ENCODE peak calls at places on chromosomes 6 and 20, in ten cellular contexts. X is PC-9; I is spleen; U is H1; Z is SJSA1; D is esophagus squamous epithelium; N is CD4-positive, alpha-beta T cell; G is hepatocyte; O is CD8-positive, alpha-beta T cell; C is lower lobe of right lung. S is an unnamed sample.

GRCh38 chr6:144978208-144978607 is 693.1 kb downstream of the UTRN start:
- DNase-seq in X (no peak), I (no peak), U (no peak), Z (no peak), D (no peak), N (no peak), G (no peak), O (no peak), C (no peak), S (no peak)

GRCh38 chr6:18429655-18430054 is 42.5 kb downstream of the RNF144B start:
- DNase-seq in X (no peak), I (no peak), U (no peak), Z (no peak), D (no peak), N (no peak), G (no peak), O (no peak), C (no peak), S (no peak)

GRCh38 chr6:39426057-39426592 is 103.6 kb upstream of the KCNK16 start:
- DNase-seq in X (peak; percentile 27), I (no peak), U (no peak), Z (peak; percentile 91), D (no peak), N (no peak), G (no peak), O (no peak), C (no peak), S (no peak)

GRCh38 chr20:50339196-50339901 is 148.7 kb downstream of the CEBPB start:
- DNase-seq in X (no peak), I (peak; percentile 55), U (no peak), Z (peak; percentile 36), D (no peak), N (no peak), G (no peak), O (no peak), C (no peak), S (no peak)

GRCh38 chr6:20670750-20671149 is 136.5 kb downstream of the CDKAL1 start:
- DNase-seq in X (no peak), I (no peak), U (no peak), Z (no peak), D (no peak), N (no peak), G (no peak), O (no peak), C (no peak), S (no peak)

GRCh38 chr6:34151321-34152041 is 5.6 kb upstream of the GRM4 start:
- DNase-seq in X (no peak), I (peak; percentile 56), U (no peak), Z (no peak), D (no peak), N (no peak), G (peak; percentile 50), O (no peak), C (no peak), S (no peak)

GRCh38 chr20:51510961-51511360 is 31.6 kb downstream of the NFATC2 start:
- DNase-seq in X (no peak), I (no peak), U (no peak), Z (no peak), D (no peak), N (no peak), G (no peak), O (no peak), C (no peak), S (no peak)

GRCh38 chr20:4781637-4782349 is 60.1 kb downstream of the PRND start:
- DNase-seq in X (no peak), I (no peak), U (no peak), Z (no peak), D (no peak), N (no peak), G (no peak), O (no peak), C (no peak), S (no peak)

GRCh38 chr6:136522636-136523035 is 27.6 kb downstream of the MAP7 start:
- DNase-seq in X (no peak), I (no peak), U (no peak), Z (no peak), D (no peak), N (no peak), G (no peak), O (no peak), C (no peak), S (no peak)

GRCh38 chr6:154537486-154537885 is 27.0 kb upstream of the CNKSR3 start:
- DNase-seq in X (no peak), I (no peak), U (no peak), Z (no peak), D (no peak), N (no peak), G (peak; percentile 50), O (no peak), C (no peak), S (no peak)

GRCh38 chr6:35718911-35719381 is 17.9 kb upstream of the ARMC12 start:
- DNase-seq in X (no peak), I (no peak), U (no peak), Z (no peak), D (no peak), N (no peak), G (no peak), O (no peak), C (no peak), S (no peak)

GRCh38 chr20:10007747-10008146 is 27.0 kb upstream of the ANKEF1 start:
- DNase-seq in X (no peak), I (no peak), U (no peak), Z (no peak), D (no peak), N (no peak), G (no peak), O (no peak), C (no peak), S (no peak)

DNA sequence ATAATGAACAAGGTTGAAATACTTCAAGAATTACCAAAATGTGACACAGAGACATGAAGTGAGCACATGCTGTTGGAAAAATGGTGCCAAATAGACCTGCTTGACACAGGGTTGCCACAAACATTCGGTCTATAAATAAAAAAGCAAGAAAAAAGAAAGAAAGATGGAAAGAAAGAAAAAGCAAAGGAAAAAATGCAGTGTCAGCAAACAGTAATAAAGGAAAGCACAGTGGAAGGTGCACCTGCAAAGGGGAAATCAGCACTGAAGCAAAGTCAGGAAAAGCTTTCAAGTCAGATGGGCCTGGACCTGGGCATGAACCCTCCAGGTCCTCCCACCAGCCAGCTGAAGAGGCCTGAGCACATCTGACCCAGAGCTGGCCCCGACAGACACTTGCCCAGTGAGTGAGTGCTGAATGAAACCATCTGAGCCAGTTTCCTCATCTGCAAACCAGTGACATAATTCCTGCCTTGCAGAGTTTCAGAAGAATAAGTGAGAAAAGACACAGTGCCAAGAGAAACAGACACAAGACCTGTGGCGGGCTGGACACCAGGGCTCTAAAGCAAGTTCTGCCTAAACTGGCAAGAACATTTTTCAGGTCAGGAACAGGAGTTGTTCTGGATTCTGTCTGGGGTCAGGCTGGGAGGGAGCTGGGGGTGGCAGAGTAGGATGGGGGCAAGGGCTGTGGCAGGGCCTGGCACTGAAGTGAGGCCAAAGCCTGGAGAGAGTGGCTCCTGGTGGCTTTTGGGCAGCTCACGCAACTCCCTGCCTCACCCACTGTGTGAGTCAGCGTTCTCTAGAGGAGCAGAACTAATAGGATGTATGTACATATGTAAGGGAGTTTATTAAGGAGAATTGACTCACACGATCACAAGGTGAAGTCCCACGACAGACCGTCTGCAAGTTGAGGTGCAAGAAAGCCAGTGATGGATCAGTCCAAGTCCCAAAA is 23.9 kb upstream of the MICB start:
- DNase-seq in X (peak; percentile 39), I (no peak), U (no peak), Z (no peak), D (no peak), N (no peak), G (no peak), O (no peak), C (no peak), S (no peak)
- H3K27me3 ChIP-seq in X (no peaks in the 10 kb centered on the region), I (no peaks in the 10 kb centered on the region), U (no peaks in the 10 kb centered on the region), Z (no peaks in the 10 kb centered on the region), D (no peaks in the 10 kb centered on the region), N (no peaks in the 10 kb centered on the region), G (peaks cover 17% of the 10 kb centered on the region), O (no peaks in the 10 kb centered on the region), C (no peaks in the 10 kb centered on the region), S (no peaks in the 10 kb centered on the region)

DNA sequence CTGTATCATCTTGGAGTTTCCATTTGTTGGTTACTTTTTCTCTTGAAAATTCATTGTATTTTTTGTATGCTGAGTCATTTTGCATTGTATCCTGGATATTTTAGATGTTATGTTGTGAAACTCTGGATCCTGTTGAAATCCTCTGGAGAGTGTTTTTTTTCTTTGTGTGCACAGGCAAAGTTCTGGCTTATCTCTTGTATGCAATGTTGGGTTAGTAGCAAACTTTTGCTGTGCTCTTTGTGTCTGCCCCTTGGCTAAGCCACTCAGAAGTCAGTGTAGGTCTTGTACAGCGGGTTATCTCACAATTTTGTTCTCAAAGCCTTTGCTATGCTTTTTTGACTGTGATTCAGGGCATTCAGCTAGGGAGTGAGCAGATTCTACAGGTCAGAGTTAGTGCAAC is 29.1 kb upstream of the LMBRD1 start:
- DNase-seq in X (no peak), I (no peak), U (no peak), Z (no peak), D (no peak), N (no peak), G (peak; percentile 15), O (no peak), C (no peak), S (no peak)
- H3K27ac ChIP-seq in X (no peak overlapping the region), I (no peak overlapping the region), U (no peak overlapping the region), Z (no peak overlapping the region), D (no peak overlapping the region), N (no peak overlapping the region), G (no peak overlapping the region), O (no peak overlapping the region), C (no peak overlapping the region), S (no peak overlapping the region)

GRCh38 chr6:107059606-107060005 is 31.6 kb downstream of the MTRES1 start:
- DNase-seq in X (no peak), I (no peak), U (no peak), Z (no peak), D (no peak), N (no peak), G (no peak), O (no peak), C (no peak), S (no peak)
- H3K27me3 ChIP-seq in X (no peaks in the 10 kb centered on the region), I (no peaks in the 10 kb centered on the region), U (no peaks in the 10 kb centered on the region), Z (no peaks in the 10 kb centered on the region), D (no peaks in the 10 kb centered on the region), N (no peaks in the 10 kb centered on the region), G (no peaks in the 10 kb centered on the region), O (no peaks in the 10 kb centered on the region), C (no peaks in the 10 kb centered on the region), S (no peaks in the 10 kb centered on the region)

DNA sequence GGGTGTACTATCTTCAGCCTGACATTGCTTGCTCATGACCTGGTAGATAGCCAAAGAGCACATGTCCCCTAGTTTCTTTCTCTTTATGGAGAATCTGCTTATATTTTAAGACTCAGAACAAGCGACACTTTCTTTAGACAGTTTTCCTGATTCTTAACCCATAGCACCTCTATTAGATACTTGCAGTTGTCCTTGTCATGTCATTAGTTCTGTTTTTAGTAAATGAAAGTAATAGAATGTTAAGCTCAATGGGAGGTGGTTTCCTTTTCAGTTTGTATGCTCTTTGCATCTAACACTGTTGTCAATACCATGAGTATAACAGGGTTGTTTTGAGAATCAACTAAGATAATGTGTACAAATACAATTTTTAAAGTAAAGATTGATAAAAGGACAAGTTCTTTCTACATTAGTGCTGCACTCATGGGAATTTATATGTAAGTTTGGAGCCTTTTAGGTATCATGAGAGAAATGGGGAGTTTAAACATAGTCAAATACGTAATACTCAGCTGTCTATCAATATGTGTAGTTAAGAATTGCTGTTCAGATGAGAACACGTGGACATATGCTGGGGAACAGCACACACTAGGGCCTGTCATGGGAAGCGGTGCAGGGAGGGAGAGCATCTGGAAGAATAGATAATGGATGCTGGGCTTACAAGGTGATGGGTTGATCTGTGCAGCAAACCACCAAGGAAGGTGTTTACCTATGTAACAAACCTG is 124.3 kb downstream of the GRM1 start:
- DNase-seq in X (no peak), I (no peak), U (no peak), Z (no peak), D (no peak), N (no peak), G (no peak), O (no peak), C (no peak), S (no peak)
- H3K27ac ChIP-seq in X (no peak overlapping the region), I (no peak overlapping the region), U (no peak overlapping the region), Z (no peak overlapping the region), D (no peak overlapping the region), N (no peak overlapping the region), G (no peak overlapping the region), O (no peak overlapping the region), C (no peak overlapping the region), S (no peak overlapping the region)

S was measured in CD8-positive, alpha-beta memory T cell.